ENCODE peak calls at places on chromosomes 16 and 17, in six cellular contexts. W is activated CD8-positive, alpha-beta memory T cell treated with anti-CD3 and anti-CD28 coated beads for 48 hours; R is GM10248; I is AG08396; K is NCI-H1092 treated with DMSO at 0.1 percent for 48 hours; D is pancreas. L is an unnamed sample.
A peak's percentile ranks its signal among the peaks of the same experiment; 100 is the strongest.

GRCh38 chr16:70442344-70442743 is 3.4 kb upstream of the ST3GAL2 start:
- DNase-seq in W (no peak), R (no peak), I (no peak), K (no peak), D (no peak), L (no peak)

GRCh38 chr16:7509919-7510705 is 177.5 kb downstream of the RBFOX1 start:
- DNase-seq in W (no peak), R (no peak), I (no peak), K (no peak), D (no peak), L (no peak)

GRCh38 chr16:1296688-1297412 is 12.6 kb upstream of the UBE2I start:
- DNase-seq in W (no peak), R (no peak), I (peak; percentile 64), K (no peak), D (no peak), L (no peak)

GRCh38 chr17:2393954-2394749 is 6.7 kb downstream of the MNT start:
- DNase-seq in W (no peak), R (no peak), I (no peak), K (no peak), D (peak; percentile 82), L (no peak)

GRCh38 chr17:47649972-47650524 is 329 bp downstream of the KPNB1 start:
- DNase-seq in W (no peak), R (peak; percentile 60), I (no peak), K (peak; percentile 85), D (no peak), L (peak; percentile 76)

GRCh38 chr16:2003827-2004641 is 5.6 kb downstream of the ZNF598 start:
- DNase-seq in W (peak; percentile 87), R (peak; percentile 93), I (peak; percentile 95), K (peak; percentile 87), D (peak; percentile 99), L (peak; percentile 86)

GRCh38 chr17:11583306-11583992 is 14.8 kb upstream of the DNAH9 start:
- DNase-seq in W (no peak), R (no peak), I (no peak), K (no peak), D (peak; percentile 62), L (no peak)

GRCh38 chr16:50861926-50862325 is 120.0 kb downstream of the CYLD start:
- DNase-seq in W (no peak), R (no peak), I (peak; percentile 56), K (no peak), D (no peak), L (no peak)

GRCh38 chr17:35841505-35841904 is 27.2 kb downstream of the HEATR9 start:
- DNase-seq in W (no peak), R (no peak), I (no peak), K (no peak), D (no peak), L (no peak)

GRCh38 chr17:78939615-78940014 is 14.4 kb upstream of the TIMP2 start:
- DNase-seq in W (no peak), R (no peak), I (no peak), K (no peak), D (no peak), L (no peak)

GRCh38 chr16:69762843-69763556 is 868 bp downstream of the WWP2 start:
- DNase-seq in W (no peak), R (no peak), I (peak; percentile 38), K (no peak), D (no peak), L (no peak)

GRCh38 chr16:2337431-2338296 is 2.9 kb downstream of the ABCA3 start:
- DNase-seq in W (no peak), R (no peak), I (no peak), K (peak; percentile 29), D (no peak), L (no peak)

GRCh38 chr17:76524598-76525512 is 12.7 kb downstream of the CYGB start:
- DNase-seq in W (no peak), R (no peak), I (peak; percentile 73), K (no peak), D (peak; percentile 91), L (peak; percentile 69)

GRCh38 chr16:67150833-67151396 is at the start of gene B3GNT9:
- DNase-seq in W (no peak), R (peak; percentile 75), I (peak; percentile 94), K (peak; percentile 57), D (peak; percentile 87), L (no peak)

GRCh38 chr17:35241520-35241919 is 1.4 kb upstream of the SLFN5 start:
- DNase-seq in W (no peak), R (no peak), I (no peak), K (no peak), D (peak; percentile 44), L (peak; percentile 46)

GRCh38 chr17:75927286-75927922 is 13.4 kb downstream of the FBF1 start:
- DNase-seq in W (no peak), R (peak; percentile 65), I (peak; percentile 63), K (peak; percentile 16), D (peak; percentile 22), L (no peak)

GRCh38 chr16:15401972-15402371 is 6.4 kb downstream of the MPV17L start:
- DNase-seq in W (no peak), R (no peak), I (no peak), K (no peak), D (no peak), L (no peak)

GRCh38 chr16:55035037-55035436 is 104.4 kb downstream of the IRX5 start:
- DNase-seq in W (no peak), R (peak; percentile 45), I (no peak), K (no peak), D (no peak), L (no peak)

GRCh38 chr17:14297161-14297851 is 3.6 kb upstream of the HS3ST3B1 start:
- DNase-seq in W (no peak), R (no peak), I (peak; percentile 82), K (no peak), D (peak; percentile 77), L (peak; percentile 75)

GRCh38 chr16:81720973-81721907 is 57.9 kb upstream of the PLCG2 start:
- DNase-seq in W (no peak), R (no peak), I (no peak), K (no peak), D (no peak), L (no peak)

GRCh38 chr16:81523387-81524115 is 78.9 kb downstream of the CMIP start:
- DNase-seq in W (no peak), R (no peak), I (peak; percentile 65), K (no peak), D (no peak), L (no peak)

GRCh38 chr16:12006637-12007036 is 30.1 kb downstream of the SNX29 start:
- DNase-seq in W (no peak), R (no peak), I (no peak), K (no peak), D (no peak), L (no peak)

GRCh38 chr16:69613283-69614154 is 47.8 kb downstream of the NFAT5 start:
- DNase-seq in W (no peak), R (peak; percentile 44), I (no peak), K (no peak), D (no peak), L (no peak)

GRCh38 chr17:65085397-65085796 is 28.9 kb upstream of the GNA13 start:
- DNase-seq in W (no peak), R (no peak), I (no peak), K (no peak), D (no peak), L (no peak)

GRCh38 chr16:3123986-3124886 is 10.6 kb upstream of the ZNF213 start:
- DNase-seq in W (peak; percentile 93), R (peak; percentile 97), I (peak; percentile 96), K (peak; percentile 94), D (peak; percentile 98), L (peak; percentile 96)

GRCh38 chr17:29740017-29740416 is 117.3 kb upstream of the CORO6 start:
- DNase-seq in W (no peak), R (no peak), I (no peak), K (no peak), D (no peak), L (peak; percentile 67)

GRCh38 chr17:80559688-80560290 is 15.2 kb downstream of the RPTOR start:
- DNase-seq in W (no peak), R (no peak), I (no peak), K (no peak), D (no peak), L (no peak)